ENCODE peak calls at places on chromosomes 2 and 18, in nine cellular contexts. P is body of pancreas, G is K562, E is spleen, L is esophagus squamous epithelium, T is right lobe of liver, J is transverse colon, X is gastrocnemius medialis, S is A549. O is an unnamed sample.
A peak's percentile ranks its signal among the peaks of the same experiment; 100 is the strongest.

GRCh38 chr2:124482551-124482950 is 457.5 kb downstream of the CNTNAP5 start:
- DNase-seq in P (no peak), G (no peak), E (no peak), L (no peak), T (no peak), J (no peak), X (no peak), S (no peak), O (no peak)

GRCh38 chr2:177283871-177284270 is 19.3 kb upstream of the NFE2L2 start:
- DNase-seq in P (no peak), G (no peak), E (no peak), L (no peak), T (no peak), J (no peak), X (no peak), S (no peak), O (no peak)

GRCh38 chr2:108534577-108535379 is 508 bp downstream of the LIMS1 start:
- DNase-seq in P (peak; percentile 51), G (peak; percentile 44), E (peak; percentile 94), L (no peak), T (peak; percentile 55), J (peak; percentile 47), X (no peak), S (peak; percentile 31), O (peak; percentile 27)

GRCh38 chr2:215712850-215713230 is 277.0 kb upstream of the FN1 start:
- DNase-seq in P (no peak), G (no peak), E (no peak), L (no peak), T (no peak), J (no peak), X (no peak), S (peak; percentile 68), O (no peak)

GRCh38 chr18:13618760-13619438 is 107.5 kb downstream of the FAM210A start:
- DNase-seq in P (no peak), G (no peak), E (peak; percentile 67), L (no peak), T (no peak), J (no peak), X (no peak), S (no peak), O (no peak)

GRCh38 chr2:26034597-26035067 is 748 bp downstream of the RAB10 start:
- DNase-seq in P (no peak), G (peak; percentile 38), E (no peak), L (no peak), T (no peak), J (no peak), X (no peak), S (no peak), O (no peak)

GRCh38 chr2:169034256-169034655 is 3.1 kb upstream of the ABCB11 start:
- DNase-seq in P (no peak), G (peak; percentile 78), E (no peak), L (no peak), T (peak; percentile 27), J (peak; percentile 32), X (no peak), S (peak; percentile 42), O (no peak)

GRCh38 chr18:3152294-3152693 is 67.5 kb downstream of the MYOM1 start:
- DNase-seq in P (no peak), G (no peak), E (no peak), L (no peak), T (no peak), J (no peak), X (no peak), S (no peak), O (no peak)

GRCh38 chr2:11680901-11681721 is 11.1 kb upstream of the NTSR2 start:
- DNase-seq in P (peak; percentile 5), G (no peak), E (peak; percentile 56), L (no peak), T (no peak), J (no peak), X (peak; percentile 16), S (no peak), O (no peak)

GRCh38 chr18:46402396-46402795 is 254.6 kb downstream of the LOXHD1 start:
- DNase-seq in P (no peak), G (no peak), E (no peak), L (no peak), T (no peak), J (no peak), X (no peak), S (no peak), O (no peak)

GRCh38 chr18:47737956-47738355 is 192.5 kb downstream of the SMAD2 start:
- DNase-seq in P (no peak), G (no peak), E (no peak), L (no peak), T (no peak), J (no peak), X (no peak), S (no peak), O (no peak)

GRCh38 chr2:166090346-166090745 is 37.5 kb downstream of the SCN1A start:
- DNase-seq in P (no peak), G (no peak), E (no peak), L (no peak), T (no peak), J (no peak), X (no peak), S (no peak), O (no peak)

DNA sequence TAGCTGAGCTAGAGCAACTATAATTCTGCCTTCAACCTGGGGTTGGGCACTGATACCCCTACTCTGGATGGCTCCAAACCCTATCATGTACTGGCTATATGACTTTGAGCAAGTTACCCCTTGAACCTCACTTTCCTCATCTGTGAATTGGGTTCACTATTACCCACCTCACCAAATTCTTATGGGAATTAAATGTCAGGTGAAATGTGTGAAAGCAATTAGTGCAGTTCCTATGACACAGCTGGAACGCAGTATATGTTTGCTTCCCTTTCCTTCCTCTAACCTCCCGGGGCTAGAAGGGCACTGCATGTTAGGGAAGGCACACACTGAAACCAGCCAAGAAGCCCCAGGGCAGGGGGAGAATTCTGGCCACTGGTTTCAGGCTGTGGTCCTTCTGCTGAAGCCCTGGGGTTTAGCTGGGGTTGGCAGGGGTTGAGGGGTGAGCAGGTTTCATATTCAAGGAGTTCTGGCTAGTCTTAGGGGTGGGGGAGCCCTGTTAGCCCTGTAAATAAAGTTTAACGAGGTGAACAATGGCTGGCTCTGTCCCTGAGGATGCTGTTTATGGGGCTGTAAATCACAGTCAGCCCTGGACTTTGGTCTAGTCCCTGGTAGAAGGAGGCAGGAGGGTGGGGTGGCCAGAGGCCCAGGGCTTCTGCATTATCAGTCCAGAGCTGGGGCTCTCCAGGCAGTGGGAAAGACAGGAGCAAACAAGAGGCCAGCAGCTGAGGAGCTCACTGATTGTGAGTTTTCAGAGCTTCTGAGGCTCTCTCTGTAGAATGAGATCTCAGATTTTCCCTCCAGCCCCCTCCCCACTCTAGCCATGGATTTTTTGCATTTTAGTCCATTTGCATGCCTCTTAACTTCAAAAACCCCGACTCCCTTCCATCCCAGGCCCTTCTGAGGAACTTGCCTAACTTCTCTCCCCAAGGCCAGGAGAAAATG is 8.0 kb downstream of the PKDCC start:
- DNase-seq in P (peak; percentile 62), G (no peak), E (peak; percentile 47), L (no peak), T (no peak), J (peak; percentile 90), X (no peak), S (peak; percentile 65), O (no peak)
- TF ChIP-seq POLR2A in P (no peak), G (no peak), E (no peak), L (no peak), T (no peak), J (peak; percentile 74), X (no peak), S (no peak), O (no peak)

GRCh38 chr18:31102941-31103340 is 720 bp upstream of the DSC2 start:
- DNase-seq in P (no peak), G (peak; percentile 22), E (no peak), L (no peak), T (no peak), J (no peak), X (no peak), S (no peak), O (no peak)

GRCh38 chr18:31100598-31101147 is 1.5 kb downstream of the DSC2 start:
- DNase-seq in P (peak; percentile 29), G (peak; percentile 68), E (peak; percentile 75), L (no peak), T (peak; percentile 27), J (peak; percentile 56), X (no peak), S (no peak), O (no peak)

GRCh38 chr18:31099490-31100230 is 2.6 kb downstream of the DSC2 start:
- DNase-seq in P (no peak), G (peak; percentile 32), E (no peak), L (no peak), T (no peak), J (peak; percentile 22), X (no peak), S (no peak), O (no peak)

GRCh38 chr18:31102020-31102684 is at the start of gene DSC2:
- DNase-seq in P (peak; percentile 63), G (peak; percentile 79), E (peak; percentile 86), L (no peak), T (peak; percentile 72), J (peak; percentile 86), X (no peak), S (peak; percentile 14), O (no peak)

GRCh38 chr18:31101148-31102019 is 837 bp downstream of the DSC2 start:
- DNase-seq in P (peak; percentile 90), G (peak; percentile 87), E (peak; percentile 91), L (no peak), T (peak; percentile 86), J (peak; percentile 73), X (peak; percentile 25), S (peak; percentile 13), O (no peak)
- TF ChIP-seq POLR2A in P (peak; percentile 72), G (peak; percentile 77), E (no peak), L (no peak), T (peak; percentile 41), J (peak; percentile 68), X (no peak), S (no peak), O (no peak)

DNA sequence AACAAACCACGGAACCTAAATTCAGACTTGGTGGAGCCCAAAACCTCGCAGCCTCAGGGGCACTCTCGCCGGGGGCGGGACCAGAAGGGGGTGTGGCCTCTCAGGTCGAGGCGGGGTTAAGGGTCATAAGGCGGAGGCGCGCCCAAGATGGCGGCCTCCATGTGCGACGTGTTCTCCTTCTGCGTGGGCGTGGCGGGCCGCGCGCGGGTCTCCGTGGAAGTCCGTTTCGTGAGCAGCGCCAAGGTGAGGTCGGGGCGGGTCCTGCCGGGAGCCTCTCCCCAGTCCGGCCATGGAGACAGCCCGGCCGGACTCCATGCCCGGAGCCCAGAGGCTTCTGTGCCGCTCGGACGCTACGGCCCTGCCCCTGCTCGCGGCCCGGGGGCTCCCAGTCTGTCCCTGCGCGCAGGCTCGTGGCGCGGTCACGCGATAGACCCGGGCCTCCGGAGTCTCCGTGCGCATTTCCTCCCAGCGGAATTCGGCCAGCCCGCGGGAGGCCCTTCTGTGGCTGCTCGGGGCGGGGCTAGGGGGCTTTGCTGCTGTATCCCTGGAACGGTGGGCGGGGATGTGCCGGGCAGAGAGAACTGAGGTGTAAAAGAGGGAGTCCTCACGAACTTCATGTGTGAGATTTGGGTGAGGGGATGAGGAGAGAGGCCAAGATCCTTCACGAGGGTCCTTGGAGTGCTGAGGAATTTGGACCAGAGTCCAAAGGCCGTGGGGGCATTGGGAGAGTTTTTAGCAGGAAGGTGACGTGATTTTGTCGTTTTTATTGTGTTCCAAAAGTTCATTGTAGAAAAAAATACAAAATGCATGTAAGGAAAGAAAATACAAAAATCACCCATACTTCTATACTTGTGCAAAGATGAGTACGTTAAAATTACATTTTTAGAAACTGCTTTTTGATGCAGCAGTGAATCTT is at the start of gene SMYD5:
- DNase-seq in P (peak; percentile 81), G (peak; percentile 96), E (peak; percentile 95), L (peak; percentile 48), T (peak; percentile 88), J (peak; percentile 90), X (peak; percentile 68), S (peak; percentile 90), O (peak; percentile 77)
- TF ChIP-seq POLR2A in P (peak; percentile 25), G (peak; percentile 84), E (no peak), L (no peak), T (peak; percentile 52), J (peak; percentile 50), X (peak; percentile 34), S (peak; percentile 89), O (peak; percentile 13)

GRCh38 chr2:96536445-96537065 is at the start of gene ARID5A:
- DNase-seq in P (peak; percentile 92), G (peak; percentile 94), E (peak; percentile 99), L (peak; percentile 83), T (peak; percentile 97), J (peak; percentile 96), X (peak; percentile 93), S (peak; percentile 84), O (peak; percentile 94)
- TF ChIP-seq POLR2A in P (peak; percentile 74), G (peak; percentile 69), E (no peak), L (no peak), T (peak; percentile 95), J (peak; percentile 80), X (peak; percentile 99), S (peak; percentile 30), O (peak; percentile 78)